ENCODE peak calls at places on chromosomes 3 and 15, in seven cellular contexts. N is CD8-positive, alpha-beta T cell; A is HL-60; V is Calu3; K is B cell; E is natural killer cell; Q is cardiac fibroblast. P is an unnamed sample.

GRCh38 chr3:64019879-64020278 is 3.4 kb downstream of the PSMD6 start:
- DNase-seq in N (no peak), A (no peak), V (no peak), K (no peak), E (no peak), Q (no peak), P (no peak)

GRCh38 chr3:4990061-4990460 is 10.8 kb downstream of the BHLHE40 start:
- DNase-seq in N (no peak), A (no peak), V (no peak), K (no peak), E (no peak), Q (peak), P (no peak)

GRCh38 chr3:106299300-106300098 is 430.7 kb upstream of the CBLB start:
- DNase-seq in N (no peak), A (no peak), V (peak), K (no peak), E (no peak), Q (peak), P (no peak)

GRCh38 chr3:127785711-127786265 is 36.5 kb downstream of the MGLL start:
- DNase-seq in N (no peak), A (no peak), V (no peak), K (no peak), E (no peak), Q (no peak), P (no peak)

GRCh38 chr3:187271582-187271981 is 20.0 kb downstream of the MASP1 start:
- DNase-seq in N (no peak), A (no peak), V (no peak), K (no peak), E (no peak), Q (no peak), P (no peak)

GRCh38 chr15:76059320-76060097 is at the start of gene TMEM266:
- DNase-seq in N (no peak), A (no peak), V (peak), K (peak), E (peak), Q (no peak), P (no peak)

GRCh38 chr3:14876942-14877341 is 58.2 kb downstream of the FGD5 start:
- DNase-seq in N (no peak), A (no peak), V (peak), K (no peak), E (no peak), Q (no peak), P (peak)

GRCh38 chr3:65878831-65879230 is 159.9 kb downstream of the MAGI1 start:
- DNase-seq in N (no peak), A (no peak), V (no peak), K (no peak), E (no peak), Q (no peak), P (no peak)

GRCh38 chr15:40331026-40331425 is 7.5 kb downstream of the INAFM2 start:
- DNase-seq in N (no peak), A (no peak), V (no peak), K (no peak), E (no peak), Q (no peak), P (no peak)

GRCh38 chr3:187736418-187736871 is 8.8 kb downstream of the BCL6 start:
- DNase-seq in N (no peak), A (no peak), V (no peak), K (no peak), E (no peak), Q (peak), P (no peak)

GRCh38 chr3:70227437-70227836 is 85.0 kb downstream of the MDFIC2 start:
- DNase-seq in N (no peak), A (no peak), V (no peak), K (no peak), E (no peak), Q (no peak), P (no peak)

GRCh38 chr15:33956397-33956796 is 11.9 kb upstream of the CHRM5 start:
- DNase-seq in N (no peak), A (no peak), V (no peak), K (no peak), E (no peak), Q (no peak), P (no peak)

GRCh38 chr3:154122096-154122911 is 1.1 kb downstream of the ARHGEF26 start:
- DNase-seq in N (no peak), A (no peak), V (peak), K (peak), E (no peak), Q (no peak), P (no peak)

GRCh38 chr3:96863129-96863740 is 48.8 kb downstream of the EPHA6 start:
- DNase-seq in N (no peak), A (peak), V (peak), K (no peak), E (no peak), Q (peak), P (no peak)

GRCh38 chr3:29683306-29683993 is 402.6 kb downstream of the RBMS3 start:
- DNase-seq in N (no peak), A (no peak), V (no peak), K (no peak), E (no peak), Q (peak), P (no peak)

GRCh38 chr15:75156306-75157215 is 45.1 kb upstream of the C15orf39 start:
- DNase-seq in N (no peak), A (no peak), V (peak), K (no peak), E (no peak), Q (no peak), P (no peak)

GRCh38 chr15:31301687-31301990 is 25.0 kb upstream of the KLF13 start:
- DNase-seq in N (no peak), A (no peak), V (no peak), K (no peak), E (no peak), Q (no peak), P (no peak)

GRCh38 chr3:11734-12133 is 184.8 kb upstream of the CHL1 start:
- DNase-seq in N (no peak), A (no peak), V (no peak), K (no peak), E (no peak), Q (peak), P (no peak)

GRCh38 chr15:56208641-56209155 is 35.0 kb downstream of the RFX7 start:
- DNase-seq in N (no peak), A (no peak), V (no peak), K (no peak), E (no peak), Q (peak), P (no peak)

GRCh38 chr3:34140606-34141005 is 342.2 kb downstream of the PDCD6IP start:
- DNase-seq in N (no peak), A (no peak), V (no peak), K (no peak), E (no peak), Q (peak), P (no peak)

GRCh38 chr3:22885039-22885438 is 318.1 kb upstream of the UBE2E2 start:
- DNase-seq in N (no peak), A (no peak), V (no peak), K (no peak), E (no peak), Q (no peak), P (no peak)

GRCh38 chr3:66378256-66378655 is 122.6 kb downstream of the LRIG1 start:
- DNase-seq in N (no peak), A (no peak), V (no peak), K (no peak), E (no peak), Q (peak), P (no peak)

GRCh38 chr3:125186261-125186770 is 26.2 kb downstream of the SLC12A8 start:
- DNase-seq in N (no peak), A (no peak), V (no peak), K (no peak), E (no peak), Q (no peak), P (no peak)

GRCh38 chr3:12935023-12935860 is 93.9 kb upstream of the RPL32 start:
- DNase-seq in N (no peak), A (no peak), V (no peak), K (no peak), E (no peak), Q (no peak), P (no peak)

GRCh38 chr3:61892881-61893280 is 331.5 kb downstream of the PTPRG start:
- DNase-seq in N (no peak), A (no peak), V (no peak), K (no peak), E (no peak), Q (no peak), P (no peak)

GRCh38 chr3:150384517-150385212 is 23.4 kb upstream of the TSC22D2 start:
- DNase-seq in N (peak), A (peak), V (no peak), K (peak), E (peak), Q (no peak), P (peak)
- TF ChIP-seq CTCF in N (peak), A (peak), V (no peak), K (peak), E (peak), Q (peak), P (no peak)

GRCh38 chr15:36428102-36428845 is 151.2 kb upstream of the CDIN1 start:
- DNase-seq in N (no peak), A (no peak), V (no peak), K (no peak), E (no peak), Q (peak), P (no peak)
- TF ChIP-seq CTCF in N (no peak), A (no peak), V (no peak), K (no peak), E (no peak), Q (no peak), P (no peak)

DNA sequence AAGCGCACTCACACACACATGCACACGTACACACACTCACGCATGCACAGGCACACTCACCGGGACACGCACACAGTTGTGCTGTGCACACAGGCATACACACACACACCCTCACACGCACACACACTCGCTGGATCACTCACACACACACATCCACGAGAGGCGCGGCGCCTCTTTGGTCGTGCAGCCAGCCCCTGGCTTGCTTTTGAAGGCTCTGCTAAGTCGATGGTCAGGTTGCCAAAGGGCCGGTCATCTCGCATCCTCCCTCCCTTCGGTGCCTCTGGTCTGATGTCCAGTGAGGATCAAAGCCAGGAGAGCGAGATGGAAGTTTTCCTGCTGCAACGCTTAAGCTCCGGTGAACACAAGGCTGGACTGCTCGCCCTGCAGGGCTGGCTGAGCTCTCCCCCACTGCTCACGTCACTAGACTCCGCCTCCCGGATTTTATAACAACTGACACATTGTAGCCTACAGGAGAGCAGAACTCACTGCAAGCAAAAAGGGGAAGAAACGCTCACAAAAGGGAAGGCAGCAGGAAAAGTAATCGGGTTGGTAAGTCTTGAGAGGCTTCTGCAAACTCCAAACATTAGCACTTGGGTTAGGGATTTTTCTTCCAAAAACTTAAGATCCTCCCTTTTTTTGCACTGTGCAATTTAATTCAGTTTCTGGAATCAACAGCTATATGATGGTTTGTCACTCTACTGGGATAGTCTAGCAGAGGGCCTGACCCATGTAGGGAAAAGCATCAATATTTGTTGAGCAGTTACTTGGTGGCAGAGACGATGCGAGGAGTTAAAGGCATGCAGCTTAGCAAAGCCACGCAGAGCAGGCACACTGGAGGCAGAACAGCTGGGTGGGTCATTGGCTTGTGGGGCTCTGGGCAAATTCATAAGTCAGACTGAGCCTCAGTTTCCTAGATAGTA is at the start of gene SRGAP3:
- DNase-seq in N (peak), A (peak), V (peak), K (peak), E (peak), Q (peak), P (peak)
- TF ChIP-seq CTCF in N (peak), A (no peak), V (no peak), K (no peak), E (peak), Q (peak), P (no peak)

DNA sequence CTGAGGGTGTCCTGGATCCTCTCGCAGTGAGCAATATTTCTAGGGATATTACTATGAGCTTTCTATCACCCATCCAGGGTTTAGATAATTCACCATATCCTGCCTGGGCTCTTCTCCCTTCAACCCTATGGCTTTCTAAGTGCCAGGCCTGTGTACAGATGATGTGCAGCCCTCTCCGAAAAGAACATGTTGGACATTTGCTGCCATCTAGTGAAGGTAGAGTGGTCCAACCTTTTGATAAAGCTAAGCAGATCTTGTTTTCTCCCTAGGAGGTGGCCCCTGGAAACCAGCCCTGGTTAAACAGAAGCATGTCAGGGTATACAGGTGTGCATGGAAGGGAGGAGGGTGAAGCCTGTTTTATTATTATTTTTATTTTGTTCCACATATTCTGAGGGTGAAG is 27.9 kb upstream of the SCN10A start:
- DNase-seq in N (no peak), A (no peak), V (peak), K (no peak), E (no peak), Q (peak), P (no peak)
- TF ChIP-seq CTCF in N (no peak), A (no peak), V (peak), K (no peak), E (no peak), Q (peak), P (no peak)

DNA sequence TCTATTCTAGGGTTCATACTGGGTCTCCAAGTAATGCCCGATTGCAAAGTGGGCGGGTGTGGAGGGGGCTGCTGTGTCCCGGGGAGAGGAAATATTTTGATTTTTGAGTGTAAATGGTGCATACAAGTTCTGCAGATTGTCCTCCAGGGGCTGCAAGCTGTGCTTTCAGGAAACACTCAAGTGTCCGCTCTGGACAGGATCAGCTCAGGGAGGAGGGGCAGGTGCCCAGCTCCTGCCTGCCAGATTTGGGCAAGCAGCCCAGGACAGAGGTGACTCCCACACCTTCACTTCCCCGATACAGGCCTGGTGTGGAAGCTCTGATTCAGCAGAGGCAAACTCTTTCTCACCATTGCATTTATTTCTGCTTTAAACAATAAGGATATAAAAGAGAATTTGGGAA is 142.7 kb downstream of the ALDH1A2 start:
- DNase-seq in N (no peak), A (no peak), V (peak), K (no peak), E (no peak), Q (peak), P (peak)
- TF ChIP-seq CTCF in N (no peak), A (no peak), V (no peak), K (no peak), E (no peak), Q (no peak), P (no peak)